ENCODE peak calls at places on chromosomes 4 and X, in ten cellular contexts. One of them, this sample, is unnamed.

GRCh38 chr4:152680988-152681731 is 1.4 kb upstream of the TMEM154 start:
- DNase-seq in RWPE2: peak; percentile 79
- DNase-seq in AG10803: peak; percentile 43
- DNase-seq in mucosa of descending colon: no peak
- DNase-seq in PC-9: peak; percentile 85
- DNase-seq in AG04450: no peak
- DNase-seq in A673: peak; percentile 90
- DNase-seq in HFF-Myc: peak; percentile 67
- DNase-seq in suprapubic skin: no peak
- DNase-seq in uterus: no peak
- DNase-seq in this sample: no peak

GRCh38 chr4:46648088-46648744 is 258.3 kb upstream of the GABRA2 start:
- DNase-seq in RWPE2: no peak
- DNase-seq in AG10803: no peak
- DNase-seq in mucosa of descending colon: peak; percentile 33
- DNase-seq in PC-9: peak; percentile 52
- DNase-seq in AG04450: peak; percentile 20
- DNase-seq in A673: peak; percentile 64
- DNase-seq in HFF-Myc: no peak
- DNase-seq in suprapubic skin: no peak
- DNase-seq in uterus: no peak
- DNase-seq in this sample: peak; percentile 11

GRCh38 chrX:13339607-13340006 is 19.8 kb upstream of the ATXN3L start:
- DNase-seq in RWPE2: no peak
- DNase-seq in AG10803: no peak
- DNase-seq in mucosa of descending colon: peak; percentile 37
- DNase-seq in PC-9: no peak
- DNase-seq in AG04450: no peak
- DNase-seq in A673: no peak
- DNase-seq in HFF-Myc: no peak
- DNase-seq in suprapubic skin: no peak
- DNase-seq in uterus: no peak
- DNase-seq in this sample: no peak

GRCh38 chr4:40176602-40177001 is 20.2 kb upstream of the RHOH start:
- DNase-seq in RWPE2: no peak
- DNase-seq in AG10803: no peak
- DNase-seq in mucosa of descending colon: no peak
- DNase-seq in PC-9: no peak
- DNase-seq in AG04450: no peak
- DNase-seq in A673: peak; percentile 75
- DNase-seq in HFF-Myc: no peak
- DNase-seq in suprapubic skin: no peak
- DNase-seq in uterus: no peak
- DNase-seq in this sample: no peak

GRCh38 chr4:69849297-69849696 is 10.6 kb downstream of the SULT1E1 start:
- DNase-seq in RWPE2: no peak
- DNase-seq in AG10803: no peak
- DNase-seq in mucosa of descending colon: no peak
- DNase-seq in PC-9: no peak
- DNase-seq in AG04450: no peak
- DNase-seq in A673: no peak
- DNase-seq in HFF-Myc: no peak
- DNase-seq in suprapubic skin: no peak
- DNase-seq in uterus: no peak
- DNase-seq in this sample: no peak

GRCh38 chr4:7547368-7548040 is 112.8 kb upstream of the PSAPL1 start:
- DNase-seq in RWPE2: peak; percentile 94
- DNase-seq in AG10803: peak; percentile 1
- DNase-seq in mucosa of descending colon: no peak
- DNase-seq in PC-9: no peak
- DNase-seq in AG04450: no peak
- DNase-seq in A673: no peak
- DNase-seq in HFF-Myc: peak; percentile 68
- DNase-seq in suprapubic skin: no peak
- DNase-seq in uterus: no peak
- DNase-seq in this sample: no peak

GRCh38 chr4:146957252-146957651 is 11.6 kb upstream of the TTC29 start:
- DNase-seq in RWPE2: peak; percentile 81
- DNase-seq in AG10803: peak; percentile 88
- DNase-seq in mucosa of descending colon: no peak
- DNase-seq in PC-9: no peak
- DNase-seq in AG04450: no peak
- DNase-seq in A673: peak; percentile 4
- DNase-seq in HFF-Myc: peak; percentile 92
- DNase-seq in suprapubic skin: no peak
- DNase-seq in uterus: no peak
- DNase-seq in this sample: no peak

GRCh38 chr4:26937136-26937535 is 76.5 kb downstream of the STIM2 start:
- DNase-seq in RWPE2: no peak
- DNase-seq in AG10803: no peak
- DNase-seq in mucosa of descending colon: no peak
- DNase-seq in PC-9: no peak
- DNase-seq in AG04450: no peak
- DNase-seq in A673: no peak
- DNase-seq in HFF-Myc: no peak
- DNase-seq in suprapubic skin: no peak
- DNase-seq in uterus: no peak
- DNase-seq in this sample: no peak

GRCh38 chrX:31266172-31267076 is 194.6 kb upstream of the FTHL17 start:
- DNase-seq in RWPE2: peak; percentile 31
- DNase-seq in AG10803: no peak
- DNase-seq in mucosa of descending colon: peak; percentile 78
- DNase-seq in PC-9: peak; percentile 38
- DNase-seq in AG04450: no peak
- DNase-seq in A673: peak; percentile 55
- DNase-seq in HFF-Myc: no peak
- DNase-seq in suprapubic skin: peak; percentile 72
- DNase-seq in uterus: peak; percentile 55
- DNase-seq in this sample: peak; percentile 74

GRCh38 chr4:76581276-76581675 is 146.2 kb downstream of the SHROOM3 start:
- DNase-seq in RWPE2: no peak
- DNase-seq in AG10803: peak; percentile 68
- DNase-seq in mucosa of descending colon: no peak
- DNase-seq in PC-9: no peak
- DNase-seq in AG04450: no peak
- DNase-seq in A673: no peak
- DNase-seq in HFF-Myc: no peak
- DNase-seq in suprapubic skin: no peak
- DNase-seq in uterus: no peak
- DNase-seq in this sample: no peak

GRCh38 chr4:80180743-80181142 is 16.6 kb upstream of the PRDM8 start:
- DNase-seq in RWPE2: no peak
- DNase-seq in AG10803: no peak
- DNase-seq in mucosa of descending colon: no peak
- DNase-seq in PC-9: no peak
- DNase-seq in AG04450: no peak
- DNase-seq in A673: no peak
- DNase-seq in HFF-Myc: no peak
- DNase-seq in suprapubic skin: no peak
- DNase-seq in uterus: no peak
- DNase-seq in this sample: no peak

GRCh38 chr4:91087743-91088142 is 960.5 kb downstream of the CCSER1 start:
- DNase-seq in RWPE2: no peak
- DNase-seq in AG10803: no peak
- DNase-seq in mucosa of descending colon: no peak
- DNase-seq in PC-9: no peak
- DNase-seq in AG04450: no peak
- DNase-seq in A673: no peak
- DNase-seq in HFF-Myc: no peak
- DNase-seq in suprapubic skin: no peak
- DNase-seq in uterus: no peak
- DNase-seq in this sample: no peak

GRCh38 chr4:31417051-31417450 is 696.9 kb downstream of the PCDH7 start:
- DNase-seq in RWPE2: no peak
- DNase-seq in AG10803: no peak
- DNase-seq in mucosa of descending colon: no peak
- DNase-seq in PC-9: no peak
- DNase-seq in AG04450: no peak
- DNase-seq in A673: no peak
- DNase-seq in HFF-Myc: no peak
- DNase-seq in suprapubic skin: no peak
- DNase-seq in uterus: no peak
- DNase-seq in this sample: no peak

GRCh38 chr4:10006604-10007435 is 14.5 kb downstream of the SLC2A9 start:
- DNase-seq in RWPE2: peak; percentile 93
- DNase-seq in AG10803: peak; percentile 20
- DNase-seq in mucosa of descending colon: peak; percentile 77
- DNase-seq in PC-9: peak; percentile 98
- DNase-seq in AG04450: no peak
- DNase-seq in A673: no peak
- DNase-seq in HFF-Myc: no peak
- DNase-seq in suprapubic skin: no peak
- DNase-seq in uterus: no peak
- DNase-seq in this sample: no peak

DNA sequence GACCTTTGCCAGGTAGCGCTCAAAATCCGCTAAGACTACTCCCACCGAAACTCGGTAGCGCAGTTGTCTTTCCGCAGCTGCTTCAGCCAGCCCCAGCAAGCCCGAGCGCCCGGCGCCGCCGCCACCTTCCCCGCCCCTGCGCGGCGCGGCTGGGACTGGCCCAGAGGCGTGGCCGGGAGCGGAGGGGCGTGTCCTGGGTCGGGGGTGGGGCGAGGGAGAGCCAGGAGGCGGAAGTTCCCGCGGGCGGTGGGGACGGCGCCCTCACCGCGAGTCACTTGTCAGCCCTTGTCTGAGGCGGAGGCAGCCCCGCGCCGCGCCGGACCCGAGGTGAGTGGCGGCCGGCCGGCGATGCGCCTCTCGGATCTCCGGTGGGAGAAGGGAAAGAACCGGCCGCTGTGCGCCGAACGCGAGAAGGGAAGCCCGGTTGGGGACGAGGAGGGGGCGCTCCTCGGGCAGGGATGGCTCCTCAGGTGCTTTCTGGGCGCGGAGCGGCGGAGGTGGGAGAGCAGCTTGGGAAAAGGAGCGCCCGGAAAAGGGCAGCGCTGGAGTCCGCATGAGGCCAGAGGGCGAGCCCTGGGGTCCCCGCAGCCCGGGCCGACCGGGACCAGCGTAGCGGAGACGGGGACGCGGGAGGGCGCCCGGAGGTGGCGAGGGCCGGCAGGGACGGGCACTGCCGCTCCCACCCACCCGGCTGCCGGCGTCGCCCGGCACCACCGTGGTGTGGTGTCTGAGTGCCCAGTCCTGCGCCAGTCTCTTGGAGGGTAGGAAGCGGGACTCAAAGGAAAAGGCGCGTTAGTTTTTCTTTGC is at the start of gene PDLIM5:
- DNase-seq in RWPE2: peak; percentile 86
- DNase-seq in AG10803: peak; percentile 83
- DNase-seq in mucosa of descending colon: peak; percentile 95
- DNase-seq in PC-9: peak; percentile 68
- DNase-seq in AG04450: peak; percentile 43
- DNase-seq in A673: peak; percentile 88
- DNase-seq in HFF-Myc: no peak
- DNase-seq in suprapubic skin: peak; percentile 93
- DNase-seq in uterus: peak; percentile 89
- DNase-seq in this sample: peak; percentile 97
- TF ChIP-seq CTCF in RWPE2: no peak
- TF ChIP-seq CTCF in AG10803: no peak
- TF ChIP-seq CTCF in mucosa of descending colon: peak; percentile 9
- TF ChIP-seq CTCF in PC-9: no peak
- TF ChIP-seq CTCF in AG04450: no peak
- TF ChIP-seq CTCF in A673: no peak
- TF ChIP-seq CTCF in HFF-Myc: no peak
- TF ChIP-seq CTCF in suprapubic skin: no peak
- TF ChIP-seq CTCF in uterus: no peak
- TF ChIP-seq CTCF in this sample: no peak

GRCh38 chrX:135518161-135518560 is 2.3 kb upstream of the INTS6L start:
- DNase-seq in RWPE2: no peak
- DNase-seq in AG10803: no peak
- DNase-seq in mucosa of descending colon: no peak
- DNase-seq in PC-9: no peak
- DNase-seq in AG04450: no peak
- DNase-seq in A673: no peak
- DNase-seq in HFF-Myc: no peak
- DNase-seq in suprapubic skin: no peak
- DNase-seq in uterus: no peak
- DNase-seq in this sample: no peak

GRCh38 chrX:135513140-135513535 is 7.3 kb upstream of the INTS6L start:
- DNase-seq in RWPE2: no peak
- DNase-seq in AG10803: no peak
- DNase-seq in mucosa of descending colon: no peak
- DNase-seq in PC-9: no peak
- DNase-seq in AG04450: no peak
- DNase-seq in A673: peak; percentile 19
- DNase-seq in HFF-Myc: no peak
- DNase-seq in suprapubic skin: no peak
- DNase-seq in uterus: no peak
- DNase-seq in this sample: no peak

GRCh38 chrX:135512508-135513139 is 7.8 kb upstream of the INTS6L start:
- DNase-seq in RWPE2: no peak
- DNase-seq in AG10803: no peak
- DNase-seq in mucosa of descending colon: no peak
- DNase-seq in PC-9: no peak
- DNase-seq in AG04450: no peak
- DNase-seq in A673: no peak
- DNase-seq in HFF-Myc: no peak
- DNase-seq in suprapubic skin: no peak
- DNase-seq in uterus: no peak
- DNase-seq in this sample: no peak

GRCh38 chrX:135520022-135520552 is 373 bp upstream of the INTS6L start:
- DNase-seq in RWPE2: no peak
- DNase-seq in AG10803: peak; percentile 77
- DNase-seq in mucosa of descending colon: no peak
- DNase-seq in PC-9: no peak
- DNase-seq in AG04450: peak; percentile 16
- DNase-seq in A673: peak; percentile 9
- DNase-seq in HFF-Myc: no peak
- DNase-seq in suprapubic skin: no peak
- DNase-seq in uterus: no peak
- DNase-seq in this sample: no peak

GRCh38 chrX:135516376-135516775 is 4.1 kb upstream of the INTS6L start:
- DNase-seq in RWPE2: no peak
- DNase-seq in AG10803: no peak
- DNase-seq in mucosa of descending colon: no peak
- DNase-seq in PC-9: no peak
- DNase-seq in AG04450: no peak
- DNase-seq in A673: peak; percentile 14
- DNase-seq in HFF-Myc: no peak
- DNase-seq in suprapubic skin: no peak
- DNase-seq in uterus: no peak
- DNase-seq in this sample: no peak
- TF ChIP-seq CTCF in RWPE2: no peak
- TF ChIP-seq CTCF in AG10803: no peak
- TF ChIP-seq CTCF in mucosa of descending colon: no peak
- TF ChIP-seq CTCF in PC-9: no peak
- TF ChIP-seq CTCF in AG04450: no peak
- TF ChIP-seq CTCF in A673: no peak
- TF ChIP-seq CTCF in HFF-Myc: no peak
- TF ChIP-seq CTCF in suprapubic skin: no peak
- TF ChIP-seq CTCF in uterus: no peak
- TF ChIP-seq CTCF in this sample: no peak

GRCh38 chr4:187711586-187711985 is 284.0 kb upstream of the ZFP42 start:
- DNase-seq in RWPE2: no peak
- DNase-seq in AG10803: no peak
- DNase-seq in mucosa of descending colon: no peak
- DNase-seq in PC-9: no peak
- DNase-seq in AG04450: no peak
- DNase-seq in A673: no peak
- DNase-seq in HFF-Myc: no peak
- DNase-seq in suprapubic skin: no peak
- DNase-seq in uterus: no peak
- DNase-seq in this sample: no peak
- TF ChIP-seq CTCF in RWPE2: no peak
- TF ChIP-seq CTCF in AG10803: no peak
- TF ChIP-seq CTCF in mucosa of descending colon: no peak
- TF ChIP-seq CTCF in PC-9: no peak
- TF ChIP-seq CTCF in AG04450: no peak
- TF ChIP-seq CTCF in A673: no peak
- TF ChIP-seq CTCF in HFF-Myc: no peak
- TF ChIP-seq CTCF in suprapubic skin: no peak
- TF ChIP-seq CTCF in uterus: no peak
- TF ChIP-seq CTCF in this sample: no peak

GRCh38 chr4:186132577-186133277 is 28.2 kb downstream of the FAM149A start:
- DNase-seq in RWPE2: no peak
- DNase-seq in AG10803: peak; percentile 3
- DNase-seq in mucosa of descending colon: no peak
- DNase-seq in PC-9: peak; percentile 37
- DNase-seq in AG04450: no peak
- DNase-seq in A673: peak; percentile 31
- DNase-seq in HFF-Myc: no peak
- DNase-seq in suprapubic skin: no peak
- DNase-seq in uterus: no peak
- DNase-seq in this sample: no peak
- TF ChIP-seq CTCF in RWPE2: peak; percentile 24
- TF ChIP-seq CTCF in AG10803: peak; percentile 16
- TF ChIP-seq CTCF in mucosa of descending colon: no peak
- TF ChIP-seq CTCF in PC-9: no peak
- TF ChIP-seq CTCF in AG04450: peak; percentile 12
- TF ChIP-seq CTCF in A673: peak; percentile 45
- TF ChIP-seq CTCF in HFF-Myc: no peak
- TF ChIP-seq CTCF in suprapubic skin: no peak
- TF ChIP-seq CTCF in uterus: no peak
- TF ChIP-seq CTCF in this sample: no peak

This sample was measured in GM13976.